ENCODE peak calls at places on chromosomes 5 and 9, in six cellular contexts. K is heart right ventricle; N is upper lobe of right lung; G is spleen; E is CD8-positive, alpha-beta T cell; V is stomach. D is an unnamed sample.

GRCh38 chr5:72705178-72705577 is 111.3 kb upstream of the TNPO1 start:
- DNase-seq in V (no peak), K (no peak), E (no peak), G (no peak), N (no peak), D (no peak)

GRCh38 chr5:108727154-108727638 is 20.5 kb upstream of the FER start:
- DNase-seq in G (no peak), E (no peak), N (no peak), V (no peak), K (peak), D (no peak)

GRCh38 chr5:16806691-16807433 is 129.2 kb downstream of the MYO10 start:
- DNase-seq in K (no peak), N (no peak), V (no peak), E (no peak), G (no peak), D (peak)

GRCh38 chr5:40046792-40047191 is 622.0 kb upstream of the DAB2 start:
- DNase-seq in G (no peak), V (no peak), N (no peak), E (no peak), K (no peak), D (peak)

GRCh38 chr5:161093105-161093504 is 241.1 kb upstream of the ATP10B start:
- DNase-seq in K (no peak), G (peak), E (no peak), N (no peak), V (no peak), D (peak)

GRCh38 chr9:27352457-27353188 is 55.7 kb upstream of the EQTN start:
- DNase-seq in V (no peak), E (no peak), N (no peak), K (no peak), G (no peak), D (no peak)

GRCh38 chr9:105457560-105458294 is 9.9 kb downstream of the FSD1L start:
- DNase-seq in V (peak), N (peak), G (no peak), K (peak), E (no peak), D (no peak)

GRCh38 chr5:152369298-152369697 is 35.8 kb downstream of the NMUR2 start:
- DNase-seq in K (no peak), V (no peak), N (no peak), E (no peak), G (no peak), D (no peak)

GRCh38 chr5:95857185-95857945 is 34.8 kb upstream of the GLRX start:
- DNase-seq in G (no peak), E (no peak), N (peak), K (peak), V (peak), D (no peak)

GRCh38 chr5:36739751-36740221 is 133.4 kb downstream of the SLC1A3 start:
- DNase-seq in N (peak), V (peak), E (peak), G (no peak), K (peak), D (peak)

GRCh38 chr5:35478856-35479682 is 138.6 kb upstream of the SPEF2 start:
- DNase-seq in K (no peak), N (no peak), G (no peak), E (no peak), V (no peak), D (peak)

GRCh38 chr9:124450241-124450924 is at the start of gene ADGRD2:
- DNase-seq in E (no peak), K (no peak), V (no peak), G (peak), N (peak), D (peak)

GRCh38 chr9:129177443-129177790 is 644 bp downstream of the IER5L start:
- DNase-seq in E (no peak), V (no peak), N (no peak), G (no peak), K (no peak), D (no peak)

GRCh38 chr9:83509372-83509771 is 28.8 kb downstream of the FRMD3 start:
- DNase-seq in N (no peak), K (peak), E (no peak), V (no peak), G (no peak), D (peak)

GRCh38 chr9:92724528-92725265 is 39.9 kb downstream of the BICD2 start:
- DNase-seq in E (no peak), G (no peak), N (no peak), V (peak), K (no peak), D (no peak)

DNA sequence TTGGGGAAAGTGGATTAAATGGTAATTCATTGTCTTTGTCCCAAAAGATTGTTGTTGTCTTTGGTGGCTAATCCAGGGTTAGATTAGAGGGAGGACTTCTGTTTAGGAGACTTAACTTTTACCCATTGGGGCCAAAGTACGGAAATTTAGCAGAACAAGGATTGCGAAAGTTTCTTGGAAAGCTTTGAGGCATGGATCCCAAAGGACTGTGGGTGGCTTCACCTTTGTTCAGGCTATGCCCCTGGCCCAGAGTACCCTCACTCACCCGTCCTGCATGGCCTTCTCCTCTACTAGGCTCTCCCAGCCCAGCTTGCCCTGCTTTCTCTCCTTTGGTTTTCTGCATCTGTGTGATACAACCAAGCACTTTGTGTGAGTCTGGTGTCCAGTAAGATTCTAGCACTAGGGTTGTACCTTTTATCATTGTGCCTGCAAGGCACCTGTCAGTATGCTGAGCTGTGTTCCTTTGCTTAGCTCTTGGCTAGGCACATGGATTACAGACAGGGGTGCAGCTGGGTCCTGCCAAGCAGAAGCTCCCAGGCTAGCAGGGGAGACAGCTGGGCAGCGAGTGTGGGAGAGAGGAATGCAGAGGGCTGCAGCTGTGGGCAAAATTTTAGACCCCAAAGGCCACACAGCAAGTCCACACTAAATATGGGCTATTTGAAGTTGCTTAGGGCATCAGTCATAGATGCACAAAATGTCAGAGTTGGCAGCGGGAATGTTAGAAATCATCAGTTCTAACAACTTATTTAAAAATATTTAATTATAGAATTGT is 3.2 kb downstream of the PPARGC1B start:
- DNase-seq in N (no peak), V (no peak), G (no peak), K (no peak), E (no peak), D (no peak)
- H3K4me3 ChIP-seq in N (peak), V (peak), G (no peak), K (peak), E (no peak), D (no peak)

GRCh38 chr5:113038714-113039113 is 62.1 kb downstream of the DCP2 start:
- DNase-seq in G (no peak), E (no peak), N (no peak), K (no peak), V (no peak), D (peak)
- TF ChIP-seq CTCF in G (no peak), E (no peak), N (no peak), K (no peak), V (no peak), D (no peak)

DNA sequence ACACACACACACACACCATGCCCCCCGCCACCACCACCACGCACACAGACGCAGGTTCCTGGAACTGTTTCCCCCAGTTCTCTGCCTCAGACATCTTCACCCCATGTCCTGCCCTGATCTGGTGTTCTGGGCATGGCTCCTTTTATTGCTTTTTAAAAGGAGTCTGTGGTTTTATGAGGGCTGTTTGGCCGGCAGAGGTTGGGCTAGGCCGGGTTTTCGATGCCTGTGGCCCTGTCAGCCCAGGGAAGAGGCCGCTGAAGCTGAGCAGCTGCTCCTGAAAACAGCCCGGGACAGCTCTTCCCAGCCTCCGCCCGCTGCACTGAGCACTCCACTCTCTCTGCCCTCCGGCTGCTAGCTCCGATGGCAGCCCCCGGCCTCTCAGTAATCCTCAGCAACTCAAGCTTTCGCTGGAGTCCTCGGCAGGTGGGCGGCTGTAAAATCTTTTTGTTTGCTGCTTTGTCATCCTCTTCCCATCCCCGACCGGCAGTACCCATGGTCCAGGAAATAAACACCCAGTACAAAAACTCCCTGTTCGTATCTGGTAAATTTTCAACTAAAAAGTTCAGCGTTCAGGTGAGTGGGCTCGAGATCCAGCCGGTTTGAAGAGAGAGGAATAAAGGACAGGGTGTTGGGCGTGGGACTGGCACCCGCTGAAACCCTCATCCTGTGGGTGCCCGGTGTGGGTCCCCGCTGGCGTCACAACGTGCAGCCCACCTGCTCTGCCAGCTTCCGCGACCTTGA is 103.0 kb upstream of the ERCC6L2 start:
- DNase-seq in K (peak), G (no peak), E (peak), V (no peak), N (no peak), D (peak)
- H3K4me3 ChIP-seq in K (no peak), G (no peak), E (peak), V (no peak), N (no peak), D (no peak)

DNA sequence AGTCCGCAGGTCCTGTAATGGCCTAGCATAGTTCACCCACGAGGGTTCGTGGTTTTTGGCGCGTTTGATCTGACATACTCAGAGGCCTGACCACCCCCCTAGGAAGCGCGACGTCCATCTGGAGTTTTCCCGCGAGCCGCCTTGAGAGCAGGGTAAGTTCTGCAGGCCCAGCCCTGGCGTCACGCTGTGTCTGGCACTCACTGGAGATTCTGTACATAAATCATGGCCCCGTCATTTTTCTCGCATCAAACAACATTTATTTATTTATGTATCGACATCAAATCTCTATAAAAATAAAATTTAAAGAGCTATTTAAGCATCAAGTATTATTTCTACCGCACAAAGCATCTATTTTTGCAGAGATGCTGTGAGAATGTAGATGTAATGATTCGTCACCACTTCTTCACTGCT is 446 bp upstream of the TRIM41 start:
- DNase-seq in K (no peak), E (no peak), N (no peak), V (no peak), G (no peak), D (no peak)
- TF ChIP-seq CTCF in K (no peak), E (no peak), N (no peak), V (no peak), G (no peak), D (no peak)

DNA sequence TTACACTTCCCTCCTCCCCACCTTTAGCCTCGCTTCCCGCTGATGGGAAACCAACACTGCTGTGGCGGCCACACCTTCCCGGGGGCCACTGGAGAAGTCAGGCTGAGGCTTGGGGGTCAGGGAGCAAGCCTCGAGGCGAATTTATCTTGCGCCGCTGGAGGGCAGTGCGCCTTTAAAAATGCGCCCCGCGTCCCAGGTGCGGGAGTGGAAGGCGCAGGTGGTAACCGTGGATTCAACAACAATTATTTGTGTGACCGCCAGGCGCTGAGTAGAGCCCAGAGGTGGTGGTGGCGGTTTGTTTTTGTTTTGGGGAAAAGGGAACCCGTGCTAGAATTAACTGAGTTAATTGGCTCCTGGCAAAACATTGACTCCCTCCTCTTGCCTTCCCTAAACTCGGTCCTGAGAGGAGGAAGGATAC is 1.1 kb downstream of the CFAP77 start:
- DNase-seq in G (peak), E (peak), N (peak), K (peak), V (peak), D (no peak)
- H3K4me3 ChIP-seq in G (peak), E (peak), N (peak), K (peak), V (peak), D (no peak)

DNA sequence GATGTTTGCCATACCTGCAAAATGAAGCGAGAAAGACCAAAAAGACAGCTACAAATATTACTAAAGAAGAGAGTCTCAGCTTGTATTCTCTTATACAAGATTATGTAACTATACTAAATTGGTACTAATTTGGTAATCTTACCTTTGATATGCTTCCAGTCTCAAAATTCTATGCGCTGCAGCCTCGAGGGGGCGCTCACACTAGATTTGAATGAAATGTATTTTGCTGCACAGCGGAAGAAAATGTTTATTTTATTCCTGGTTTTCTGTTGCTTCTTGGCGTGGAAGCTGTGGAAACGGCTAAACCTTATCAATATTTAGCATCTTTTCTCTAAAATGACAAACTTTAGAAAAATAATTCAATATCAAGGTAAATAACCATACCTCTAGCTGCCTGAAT is 267.0 kb upstream of the NUDT12 start:
- DNase-seq in V (no peak), N (no peak), K (no peak), E (no peak), G (no peak), D (no peak)
- TF ChIP-seq CTCF in V (no peak), N (no peak), K (no peak), E (no peak), G (no peak), D (peak)

D was measured in astrocyte.